ENCODE peak calls at places on chromosomes 12 and 14, in ten cellular contexts. L is stimulated activated CD4-positive, alpha-beta T cell treated with anti-CD3 and anti-CD28 coated beads, Interleukin-4, amount 100 ng/mL, for 48 hours; P is AG09319; H is AG09309; N is dorsolateral prefrontal cortex; I is testis; K is activated B cell treated with CpG ODN at 0.5 μM for 24 hours; G is CD4-positive, alpha-beta T cell; A is ACHN; Y is aorta. J is an unnamed sample.
A peak's percentile ranks its signal among the peaks of the same experiment; 100 is the strongest.

GRCh38 chr12:2797721-2798418 is 3.1 kb downstream of the FKBP4 start:
- DNase-seq in P (no peak), A (no peak), N (no peak), H (no peak), G (no peak), Y (no peak), L (no peak), I (peak; percentile 91), K (no peak), J (no peak)

GRCh38 chr12:71214511-71215285 is 56.9 kb upstream of the TSPAN8 start:
- DNase-seq in L (no peak), Y (no peak), N (no peak), K (no peak), G (no peak), P (no peak), A (peak; percentile 59), I (no peak), H (no peak), J (no peak)

GRCh38 chr14:69263771-69264170 is 3.8 kb downstream of the GALNT16 start:
- DNase-seq in A (no peak), L (no peak), Y (no peak), N (no peak), K (no peak), G (no peak), H (no peak), I (no peak), P (no peak), J (no peak)

GRCh38 chr14:50955373-50956043 is 11.2 kb upstream of the PYGL start:
- DNase-seq in I (peak; percentile 66), L (peak; percentile 34), K (no peak), G (no peak), N (peak; percentile 36), A (peak; percentile 95), Y (peak; percentile 86), H (peak; percentile 84), P (peak; percentile 90), J (peak; percentile 63)

GRCh38 chr12:122117979-122118378 is 39.4 kb downstream of the MLXIP start:
- DNase-seq in K (no peak), I (no peak), N (no peak), H (no peak), Y (peak; percentile 20), G (no peak), A (no peak), L (no peak), P (no peak), J (no peak)

GRCh38 chr12:54201001-54201794 is 12.4 kb upstream of the SMUG1 start:
- DNase-seq in A (peak; percentile 86), K (peak; percentile 58), Y (peak; percentile 89), N (peak; percentile 33), P (no peak), I (peak; percentile 74), L (peak; percentile 52), H (peak; percentile 32), G (peak; percentile 50), J (peak; percentile 62)

GRCh38 chr12:93741741-93742085 is 64.5 kb downstream of the CRADD start:
- DNase-seq in K (peak; percentile 17), A (peak; percentile 72), H (no peak), I (peak; percentile 54), Y (no peak), P (no peak), N (no peak), G (no peak), L (no peak), J (no peak)

GRCh38 chr12:63420206-63420644 is 248.1 kb downstream of the DPY19L2 start:
- DNase-seq in H (peak; percentile 13), P (peak; percentile 12), N (no peak), G (peak; percentile 1), L (peak; percentile 29), K (no peak), A (peak; percentile 79), I (peak; percentile 77), Y (no peak), J (peak; percentile 90)

GRCh38 chr12:4030938-4031702 is 157.9 kb upstream of the PARP11 start:
- DNase-seq in H (peak; percentile 95), K (peak; percentile 68), A (peak; percentile 100), G (peak; percentile 56), N (peak; percentile 51), Y (peak; percentile 96), I (peak; percentile 86), L (peak; percentile 61), P (peak; percentile 96), J (peak; percentile 1)

GRCh38 chr12:51852404-51853137 is 4.1 kb upstream of the FIGNL2 start:
- DNase-seq in A (no peak), N (no peak), K (no peak), Y (no peak), L (no peak), P (peak; percentile 39), H (no peak), G (no peak), I (no peak), J (no peak)

GRCh38 chr12:50005150-50005549 is 20.1 kb downstream of the RACGAP1 start:
- DNase-seq in K (no peak), G (no peak), I (no peak), N (no peak), L (no peak), P (no peak), Y (no peak), H (no peak), A (no peak), J (no peak)

GRCh38 chr14:103402700-103403099 is 17.5 kb downstream of the MARK3 start:
- DNase-seq in A (no peak), N (no peak), Y (no peak), P (no peak), K (no peak), L (no peak), I (no peak), G (no peak), H (no peak), J (no peak)

GRCh38 chr14:68690106-68690960 is 102.5 kb downstream of the ZFP36L1 start:
- DNase-seq in G (no peak), P (no peak), A (no peak), L (no peak), Y (no peak), N (no peak), H (no peak), K (no peak), I (no peak), J (no peak)

GRCh38 chr12:52742822-52743457 is 34.2 kb downstream of the KRT76 start:
- DNase-seq in L (no peak), P (no peak), Y (peak; percentile 23), I (no peak), A (no peak), N (no peak), G (no peak), H (no peak), K (no peak), J (no peak)

GRCh38 chr14:48857366-48857765 is 728.8 kb downstream of the RPS29 start:
- DNase-seq in K (no peak), P (no peak), N (no peak), Y (no peak), L (no peak), H (no peak), I (no peak), G (no peak), A (no peak), J (no peak)

GRCh38 chr12:128091101-128091795 is 175.7 kb upstream of the TMEM132C start:
- DNase-seq in K (no peak), G (no peak), H (no peak), P (no peak), L (no peak), Y (no peak), A (no peak), N (no peak), I (no peak), J (no peak)

GRCh38 chr14:75425443-75425842 is 2.4 kb upstream of the JDP2 start:
- DNase-seq in G (no peak), A (no peak), N (no peak), Y (no peak), I (no peak), K (no peak), L (no peak), H (no peak), P (no peak), J (no peak)

GRCh38 chr12:125794401-125794800 is 729.2 kb downstream of the AACS start:
- DNase-seq in P (no peak), N (no peak), K (no peak), I (no peak), G (no peak), A (no peak), L (no peak), H (no peak), Y (no peak), J (no peak)

GRCh38 chr12:48489012-48489411 is 6.7 kb downstream of the C12orf54 start:
- DNase-seq in H (no peak), I (no peak), K (no peak), N (no peak), G (no peak), L (no peak), A (no peak), Y (no peak), P (no peak), J (no peak)

GRCh38 chr12:27861428-27862167 is 81.6 kb upstream of the MANSC4 start:
- DNase-seq in G (no peak), H (no peak), Y (no peak), L (no peak), I (peak; percentile 78), K (no peak), A (no peak), P (no peak), N (no peak), J (no peak)

GRCh38 chr12:126385785-126386184 is 1320.5 kb downstream of the AACS start:
- DNase-seq in H (peak; percentile 66), I (no peak), L (no peak), K (no peak), Y (no peak), P (peak; percentile 56), A (no peak), G (no peak), N (no peak), J (no peak)

GRCh38 chr14:96797943-96798349 is 764 bp downstream of the VRK1 start:
- DNase-seq in P (no peak), H (no peak), A (no peak), N (no peak), K (no peak), I (no peak), G (no peak), Y (no peak), L (no peak), J (no peak)

GRCh38 chr14:101464984-101465794 is 96.1 kb upstream of the DIO3 start:
- DNase-seq in N (no peak), I (no peak), K (no peak), P (no peak), Y (peak; percentile 61), G (no peak), L (no peak), H (no peak), A (no peak), J (no peak)

GRCh38 chr12:67241482-67241881 is 27.7 kb upstream of the CAND1 start:
- DNase-seq in Y (no peak), K (no peak), A (no peak), G (no peak), N (no peak), P (no peak), L (no peak), I (no peak), H (peak; percentile 5), J (no peak)

GRCh38 chr14:70697681-70698080 is 56.0 kb downstream of the TTC9 start:
- DNase-seq in G (no peak), A (no peak), H (no peak), P (no peak), Y (no peak), L (no peak), I (no peak), N (no peak), K (no peak), J (no peak)

GRCh38 chr14:70045715-70046535 is 142.8 kb downstream of the SLC8A3 start:
- DNase-seq in K (no peak), G (no peak), P (no peak), Y (peak; percentile 83), N (peak; percentile 80), I (peak; percentile 80), H (no peak), L (peak; percentile 4), A (peak; percentile 63), J (peak; percentile 29)

GRCh38 chr12:92224685-92225331 is 79.2 kb upstream of the BTG1 start:
- DNase-seq in Y (no peak), H (no peak), A (no peak), P (no peak), I (no peak), N (no peak), L (no peak), K (no peak), G (no peak), J (no peak)

GRCh38 chr14:68377459-68377858 is 415.4 kb downstream of the ZFP36L1 start:
- DNase-seq in G (no peak), H (no peak), P (no peak), Y (no peak), A (no peak), L (no peak), K (no peak), I (peak; percentile 78), N (peak; percentile 76), J (no peak)

J was measured in NCI-H2081.